ENCODE peak calls at places on chromosomes 6 and 20, in nine cellular contexts. P, J, N, G, T, A, S, U and E are unnamed samples.

GRCh38 chr6:170283212-170284081 is 7.4 kb downstream of the DLL1 start:
- DNase-seq in P (no peak), J (no peak), N (no peak), G (no peak), T (no peak), A (no peak), S (no peak), U (no peak), E (no peak)

GRCh38 chr6:165676435-165677068 is 13.5 kb upstream of the PDE10A start:
- DNase-seq in P (no peak), J (no peak), N (no peak), G (no peak), T (no peak), A (no peak), S (no peak), U (no peak), E (no peak)

GRCh38 chr6:131682427-131682826 is 18.8 kb downstream of the OR2A4 start:
- DNase-seq in P (no peak), J (no peak), N (peak), G (no peak), T (no peak), A (no peak), S (no peak), U (no peak), E (no peak)

GRCh38 chr6:135149376-135149775 is 31.7 kb upstream of the MYB start:
- DNase-seq in P (no peak), J (no peak), N (no peak), G (no peak), T (no peak), A (no peak), S (no peak), U (no peak), E (no peak)

GRCh38 chr20:34984756-34985261 is 29.1 kb downstream of the MYH7B start:
- DNase-seq in P (no peak), J (no peak), N (no peak), G (peak), T (no peak), A (no peak), S (no peak), U (no peak), E (no peak)

GRCh38 chr6:166526937-166527336 is 59.5 kb downstream of the RAMACL start:
- DNase-seq in P (no peak), J (no peak), N (no peak), G (no peak), T (no peak), A (no peak), S (no peak), U (no peak), E (no peak)

GRCh38 chr20:10925767-10926166 is 252.0 kb upstream of the JAG1 start:
- DNase-seq in P (no peak), J (no peak), N (no peak), G (no peak), T (no peak), A (no peak), S (no peak), U (no peak), E (no peak)

GRCh38 chr6:138622967-138623366 is 123.7 kb upstream of the NHSL1 start:
- DNase-seq in P (no peak), J (no peak), N (no peak), G (no peak), T (no peak), A (no peak), S (no peak), U (no peak), E (no peak)

GRCh38 chr20:63318391-63319163 is 25.6 kb downstream of the COL20A1 start:
- DNase-seq in P (no peak), J (no peak), N (no peak), G (no peak), T (no peak), A (no peak), S (no peak), U (no peak), E (no peak)

GRCh38 chr20:49290608-49291191 is 12.8 kb upstream of the ZNFX1 start:
- DNase-seq in P (no peak), J (no peak), N (no peak), G (no peak), T (no peak), A (no peak), S (no peak), U (no peak), E (no peak)

GRCh38 chr6:105560611-105561066 is 157.8 kb upstream of the PREP start:
- DNase-seq in P (no peak), J (peak), N (peak), G (no peak), T (no peak), A (peak), S (no peak), U (no peak), E (no peak)

GRCh38 chr20:53706008-53706481 is 112.4 kb upstream of the ZNF217 start:
- DNase-seq in P (no peak), J (no peak), N (peak), G (no peak), T (no peak), A (no peak), S (no peak), U (no peak), E (no peak)

GRCh38 chr6:166834049-166834448 is 122.3 kb downstream of the RNASET2 start:
- DNase-seq in P (no peak), J (no peak), N (no peak), G (no peak), T (no peak), A (no peak), S (no peak), U (no peak), E (no peak)

GRCh38 chr6:139133272-139133671 is 1.6 kb upstream of the HECA start:
- DNase-seq in P (no peak), J (no peak), N (peak), G (no peak), T (no peak), A (no peak), S (no peak), U (no peak), E (no peak)

GRCh38 chr20:48879609-48880008 is 41.9 kb upstream of the ARFGEF2 start:
- DNase-seq in P (no peak), J (no peak), N (peak), G (peak), T (no peak), A (no peak), S (no peak), U (no peak), E (no peak)

GRCh38 chr20:23326774-23327173 is 23.8 kb upstream of the NXT1 start:
- DNase-seq in P (no peak), J (no peak), N (no peak), G (no peak), T (no peak), A (no peak), S (no peak), U (no peak), E (no peak)

GRCh38 chr20:3313681-3314080 is 74.7 kb upstream of the SLC4A11 start:
- DNase-seq in P (peak), J (no peak), N (no peak), G (no peak), T (no peak), A (no peak), S (no peak), U (no peak), E (no peak)

GRCh38 chr6:155088856-155089255 is 93.7 kb downstream of the TIAM2 start:
- DNase-seq in P (no peak), J (no peak), N (no peak), G (no peak), T (no peak), A (no peak), S (no peak), U (no peak), E (no peak)

GRCh38 chr6:139534472-139535115 is 160.1 kb upstream of the CITED2 start:
- DNase-seq in P (no peak), J (no peak), N (no peak), G (no peak), T (no peak), A (no peak), S (no peak), U (no peak), E (no peak)